ENCODE peak calls at places on chromosomes 7 and 10, in ten cellular contexts. T, W, O, V, D, F, M, A, P and H are unnamed samples.

GRCh38 chr10:43111101-43111500 is 27.1 kb upstream of the CSGALNACT2 start:
- DNase-seq in O (no peak), M (no peak), A (no peak), F (no peak), D (no peak), T (no peak), V (no peak), W (no peak), P (no peak), H (no peak)

GRCh38 chr7:82445226-82445625 is 1.6 kb upstream of the CACNA2D1 start:
- DNase-seq in F (no peak), O (no peak), W (no peak), P (no peak), V (no peak), A (no peak), D (no peak), T (no peak), M (no peak), H (no peak)

GRCh38 chr7:149468208-149468607 is 7.3 kb upstream of the ZNF777 start:
- DNase-seq in D (no peak), W (no peak), M (no peak), F (no peak), O (no peak), T (no peak), P (no peak), V (no peak), A (no peak), H (no peak)

GRCh38 chr7:2355079-2356008 is 717 bp downstream of the EIF3B start:
- DNase-seq in V (peak; percentile 8), F (peak; percentile 22), O (no peak), M (no peak), A (no peak), W (no peak), T (no peak), D (no peak), P (no peak), H (no peak)

GRCh38 chr7:155962191-155962967 is 150.1 kb upstream of the SHH start:
- DNase-seq in O (peak; percentile 84), F (peak; percentile 52), W (no peak), D (no peak), P (no peak), V (no peak), T (no peak), A (peak; percentile 26), M (no peak), H (peak; percentile 68)

GRCh38 chr7:22671177-22671879 is 55.7 kb upstream of the IL6 start:
- DNase-seq in F (no peak), D (no peak), P (no peak), A (no peak), M (no peak), W (no peak), O (no peak), V (peak; percentile 14), T (no peak), H (no peak)

GRCh38 chr7:1894906-1895663 is 225.0 kb downstream of the ELFN1 start:
- DNase-seq in T (no peak), W (no peak), O (no peak), P (no peak), D (no peak), M (no peak), V (no peak), A (no peak), F (no peak), H (no peak)

GRCh38 chr7:22586806-22587180 is 86.8 kb upstream of the STEAP1B start:
- DNase-seq in W (no peak), A (no peak), V (peak; percentile 37), M (no peak), F (peak; percentile 46), P (no peak), T (no peak), D (no peak), O (no peak), H (no peak)

GRCh38 chr10:102400061-102400460 is 4.6 kb downstream of the NFKB2 start:
- DNase-seq in W (no peak), M (no peak), D (no peak), A (no peak), F (no peak), P (no peak), O (no peak), T (no peak), V (no peak), H (no peak)

GRCh38 chr10:133276435-133277201 is at the start of gene ADAM8:
- DNase-seq in W (peak; percentile 82), V (peak; percentile 67), D (no peak), M (no peak), F (no peak), A (no peak), O (no peak), P (no peak), T (no peak), H (no peak)

GRCh38 chr7:7640221-7641128 is at the start of gene UMAD1:
- DNase-seq in T (peak; percentile 99), F (peak; percentile 99), O (peak; percentile 99), P (peak; percentile 98), M (peak; percentile 98), D (peak; percentile 98), V (peak; percentile 100), A (peak; percentile 99), W (peak; percentile 97), H (peak; percentile 100)
- TF ChIP-seq POLR2A in T (peak; percentile 85), F (peak; percentile 85), O (peak; percentile 91), P (peak; percentile 69), M (peak; percentile 81), D (peak; percentile 71), V (peak; percentile 71), A (peak; percentile 69), W (no peak), H (peak; percentile 50)

DNA sequence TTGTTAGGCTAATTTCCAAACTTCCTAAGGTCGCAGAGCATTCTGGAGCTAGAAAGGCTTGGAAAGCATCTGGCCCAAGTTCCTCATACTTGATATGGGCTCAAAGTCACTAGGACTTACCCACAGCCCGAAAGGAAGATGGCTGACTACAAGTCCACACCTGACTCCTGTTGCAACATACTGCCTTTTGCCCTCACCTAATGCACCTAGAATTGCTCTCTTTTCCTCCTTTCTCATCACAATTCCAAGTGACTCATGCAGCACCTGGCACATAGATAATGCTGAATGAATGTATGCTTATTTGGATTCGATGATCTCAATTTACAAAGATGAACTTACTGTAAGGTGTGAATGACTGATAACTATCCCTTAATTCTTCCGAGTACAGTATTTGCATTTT is 131.5 kb downstream of the SORBS1 start:
- DNase-seq in P (no peak), F (no peak), A (no peak), D (no peak), T (no peak), O (no peak), W (no peak), V (no peak), M (no peak), H (no peak)
- H3K4me3 ChIP-seq in P (no peak overlapping the region), F (no peak overlapping the region), A (no peak overlapping the region), D (no peak overlapping the region), T (no peak overlapping the region), O (no peak overlapping the region), W (no peak overlapping the region), V (no peak overlapping the region), M (no peak overlapping the region), H (no peak overlapping the region)

DNA sequence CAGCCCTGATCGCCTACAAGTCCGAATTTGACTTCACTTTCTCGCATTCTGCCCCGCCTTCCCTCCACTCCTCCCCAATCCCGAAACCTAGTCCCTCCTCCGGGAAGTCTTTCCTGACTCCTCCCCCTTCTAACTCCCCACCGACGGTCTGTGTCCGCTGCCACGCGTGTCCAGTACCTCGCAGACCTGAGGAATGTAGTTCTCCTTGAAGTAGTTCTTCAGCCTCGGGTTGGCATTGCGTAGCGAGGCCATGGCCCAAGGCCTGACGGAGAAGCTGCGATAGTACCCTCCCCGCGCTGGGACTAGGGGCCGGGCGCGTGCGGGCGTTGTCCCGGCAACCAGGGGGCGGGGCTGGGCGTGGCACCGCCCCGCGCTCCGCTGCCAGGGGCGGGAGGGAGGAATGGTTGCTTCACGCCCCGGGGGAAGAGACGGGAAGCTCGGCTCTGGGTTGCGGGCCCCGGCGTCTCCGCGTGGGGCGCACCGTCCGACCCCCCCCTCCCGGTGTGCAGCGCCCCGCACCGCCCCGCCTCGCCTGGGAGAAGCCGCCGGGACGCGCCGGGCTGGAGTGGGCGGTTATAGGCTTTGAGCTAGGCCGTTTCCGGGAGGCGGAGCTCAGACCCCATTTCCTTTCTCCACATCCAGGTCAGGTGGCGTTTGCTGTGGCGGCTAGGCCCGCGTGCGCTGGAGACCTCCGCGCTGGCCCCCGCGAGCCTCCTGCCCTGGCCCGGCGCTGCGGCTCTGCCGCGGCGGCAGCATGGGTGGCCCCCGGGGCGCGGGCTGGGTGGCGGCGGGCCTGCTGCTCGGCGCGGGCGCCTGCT is at the start of the genes ARMC10 and FBXL13:
- DNase-seq in W (peak; percentile 92), P (peak; percentile 94), D (peak; percentile 83), O (peak; percentile 81), V (peak; percentile 91), T (peak; percentile 90), F (peak; percentile 92), M (peak; percentile 89), A (peak; percentile 95), H (peak; percentile 97)
- TF ChIP-seq POLR2A in W (no peak), P (peak; percentile 64), D (no peak), O (peak; percentile 84), V (peak; percentile 35), T (peak; percentile 83), F (peak; percentile 87), M (peak; percentile 41), A (no peak), H (no peak)

DNA sequence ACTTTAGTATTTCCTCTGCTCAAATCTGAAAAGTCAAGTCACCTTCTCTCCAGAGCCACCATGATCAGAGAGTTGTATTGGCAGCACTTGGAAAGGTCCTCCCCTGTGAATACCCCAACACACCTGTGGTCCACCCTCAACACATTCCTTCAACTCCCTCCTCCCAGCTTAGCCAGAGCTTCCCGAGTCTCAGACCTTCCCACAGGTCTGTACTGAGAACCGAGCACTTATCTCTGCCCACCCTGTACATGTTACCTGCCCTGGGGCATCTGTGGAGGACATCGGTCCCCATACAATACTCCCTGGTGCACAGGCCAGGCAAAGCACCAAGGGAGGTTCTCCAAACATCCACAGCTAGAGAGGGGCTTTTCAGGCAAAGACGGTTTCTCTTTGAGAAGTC is 30.6 kb downstream of the SORBS1 start:
- DNase-seq in A (no peak), F (no peak), W (no peak), P (no peak), O (no peak), V (no peak), M (no peak), T (no peak), D (no peak), H (no peak)
- H3K4me3 ChIP-seq in A (no peak overlapping the region), F (no peak overlapping the region), W (no peak overlapping the region), P (no peak overlapping the region), O (no peak overlapping the region), V (no peak overlapping the region), M (no peak overlapping the region), T (no peak overlapping the region), D (no peak overlapping the region), H (no peak overlapping the region)

DNA sequence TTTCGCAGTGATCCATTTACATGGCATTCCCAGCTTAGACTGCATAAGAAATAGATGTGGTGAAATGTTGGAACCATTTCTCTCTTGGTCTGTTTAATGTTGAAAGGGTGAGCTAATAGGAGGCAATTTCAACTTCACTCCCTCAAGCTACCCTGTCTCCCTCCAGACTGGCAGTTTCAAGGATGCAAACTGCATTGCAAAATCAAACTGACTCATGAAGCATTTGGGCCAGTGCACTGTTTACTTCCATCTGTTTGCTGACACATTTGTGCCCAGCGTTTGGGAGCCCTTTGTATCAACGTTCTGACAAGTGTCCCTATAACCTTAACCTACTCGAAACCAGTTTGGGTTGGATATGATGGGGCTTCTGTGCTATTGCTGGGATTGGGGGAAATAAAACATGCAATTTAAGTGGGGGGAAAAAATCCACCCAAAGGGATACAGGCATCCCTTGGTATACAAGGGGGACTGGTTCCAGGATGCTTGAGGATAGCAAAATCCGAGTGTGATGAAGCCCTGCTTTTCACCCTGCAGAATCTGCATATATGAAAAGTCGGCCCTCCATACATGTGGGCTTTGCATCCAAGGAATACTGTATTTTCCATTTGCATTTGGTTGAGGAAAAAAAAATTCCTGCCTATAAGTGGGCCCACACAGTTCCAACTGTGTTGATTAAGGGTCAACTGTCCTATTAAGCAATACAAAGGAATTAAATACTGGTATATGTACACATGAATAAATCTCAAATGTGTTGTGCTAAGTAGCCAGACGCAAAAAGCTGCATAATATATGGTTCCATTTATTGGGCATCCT is 15.6 kb downstream of the RHEB start:
- DNase-seq in W (no peak), P (peak; percentile 27), A (peak; percentile 80), M (no peak), V (no peak), F (peak; percentile 78), O (no peak), D (no peak), T (peak; percentile 78), H (no peak)
- TF ChIP-seq POLR2A in W (no peak), P (no peak), A (no peak), M (no peak), V (no peak), F (no peak), O (no peak), D (no peak), T (peak; percentile 55), H (no peak)